ENCODE peak calls at places on chromosomes 2 and 18, in four cellular contexts. Q is neural progenitor cell; C is BJ; K is CD4-positive, alpha-beta memory T cell. W is an unnamed sample.

GRCh38 chr2:173982918-173983317 is 17.7 kb upstream of the SP3 start:
- DNase-seq in Q (no peak), C (no peak), K (no peak), W (no peak)

GRCh38 chr2:134206573-134206972 is 47.3 kb upstream of the MGAT5 start:
- DNase-seq in Q (no peak), K (no peak), C (no peak), W (no peak)

GRCh38 chr2:225937625-225938024 is 538.1 kb downstream of the NYAP2 start:
- DNase-seq in Q (peak; percentile 16), C (no peak), K (no peak), W (no peak)

GRCh38 chr2:20424300-20425290 is 22.3 kb upstream of the RHOB start:
- DNase-seq in C (peak; percentile 73), Q (no peak), K (no peak), W (no peak)

GRCh38 chr18:4878480-4878879 is 318.6 kb downstream of the AKAIN1 start:
- DNase-seq in K (no peak), C (no peak), Q (no peak), W (no peak)

GRCh38 chr2:62596061-62596658 is 90.2 kb upstream of the TMEM17 start:
- DNase-seq in K (no peak), Q (no peak), C (peak; percentile 96), W (no peak)

GRCh38 chr2:118112771-118113334 is 24.6 kb downstream of the INSIG2 start:
- DNase-seq in Q (no peak), K (no peak), C (peak; percentile 69), W (no peak)

GRCh38 chr2:108594982-108595464 is 60.8 kb downstream of the LIMS1 start:
- DNase-seq in K (no peak), C (peak; percentile 87), Q (no peak), W (no peak)

GRCh38 chr2:38533180-38533579 is 69.5 kb downstream of the HNRNPLL start:
- DNase-seq in C (no peak), K (no peak), Q (no peak), W (no peak)

DNA sequence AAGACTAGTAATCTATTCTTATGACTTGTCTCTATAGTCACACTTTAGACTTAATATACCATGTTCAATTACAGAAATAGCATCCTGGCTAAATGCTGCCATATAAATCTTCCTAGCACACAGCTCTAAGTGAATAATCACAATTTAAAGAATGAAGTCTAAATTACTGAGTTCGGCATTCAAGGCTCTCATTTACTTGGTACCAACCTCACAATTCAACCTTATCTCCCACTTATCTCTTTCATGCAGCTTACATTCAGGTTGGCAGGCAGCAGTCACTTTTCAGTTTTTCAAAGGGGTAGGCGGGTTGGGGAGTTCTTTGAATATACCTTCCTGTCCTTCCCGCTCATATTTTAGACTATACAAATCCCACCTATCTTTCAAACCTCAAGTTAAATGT is 1.5 kb downstream of the MMADHC start:
- DNase-seq in C (no peak), Q (no peak), K (no peak), W (no peak)
- H3K36me3 ChIP-seq in C (peaks cover 3% of the 10 kb centered on the region), Q (peaks cover 15% of the 10 kb centered on the region), K (peaks cover 9% of the 10 kb centered on the region), W (peaks cover 5% of the 10 kb centered on the region)

GRCh38 chr2:204023088-204023487 is 86.5 kb downstream of the ICOS start:
- DNase-seq in C (no peak), Q (no peak), K (peak; percentile 55), W (no peak)
- H3K36me3 ChIP-seq in C (no peaks in the 10 kb centered on the region), Q (no peaks in the 10 kb centered on the region), K (no peaks in the 10 kb centered on the region), W (no peaks in the 10 kb centered on the region)

DNA sequence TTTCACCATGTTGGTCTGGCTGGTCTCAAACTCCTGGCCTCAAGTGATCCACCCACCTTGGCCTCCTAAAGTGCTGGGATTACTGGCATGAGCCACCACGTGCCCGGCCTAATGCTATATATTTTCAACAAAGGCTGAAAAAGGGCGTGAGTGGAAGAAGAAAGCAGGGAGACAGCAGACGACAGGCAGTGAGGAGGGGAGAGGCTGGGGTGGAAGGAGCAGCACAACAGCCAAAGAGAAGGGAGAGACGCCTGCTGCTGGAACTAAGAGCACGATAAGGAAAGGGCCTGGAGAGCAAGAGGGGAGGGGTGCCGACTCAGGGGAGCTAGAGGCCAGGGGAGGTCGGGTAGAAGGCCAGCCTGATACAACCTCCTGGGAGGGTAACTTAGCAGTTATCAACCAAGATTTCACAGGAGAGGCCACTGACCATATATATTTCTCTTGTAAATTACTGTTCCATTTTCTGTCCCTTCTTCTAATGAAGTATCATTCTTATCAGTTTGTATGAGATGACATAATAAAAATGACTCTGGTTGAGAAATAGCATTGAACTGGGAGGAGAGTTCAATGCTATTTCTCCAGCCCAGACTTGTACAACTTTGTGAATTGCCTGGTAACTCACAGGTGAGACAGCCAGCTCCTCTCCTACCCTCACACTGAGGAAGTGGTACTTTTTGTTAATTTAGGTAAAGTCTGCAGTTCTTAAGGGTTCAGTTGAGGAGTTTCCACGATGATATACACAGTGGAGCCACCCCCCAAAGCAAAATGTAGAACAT is 5.8 kb upstream of the RNU4ATAC start:
- DNase-seq in Q (peak; percentile 22), C (no peak), K (no peak), W (no peak)
- H3K36me3 ChIP-seq in Q (no peaks in the 10 kb centered on the region), C (peaks cover 12% of the 10 kb centered on the region), K (peaks cover 18% of the 10 kb centered on the region), W (no peaks in the 10 kb centered on the region)

GRCh38 chr2:105378276-105378840 is 20.5 kb downstream of the FHL2 start:
- DNase-seq in K (no peak), C (no peak), Q (no peak), W (no peak)
- H3K36me3 ChIP-seq in K (no peaks in the 10 kb centered on the region), C (peaks cover 33% of the 10 kb centered on the region), Q (no peaks in the 10 kb centered on the region), W (no peaks in the 10 kb centered on the region)

GRCh38 chr2:69369802-69370201 is 17.2 kb downstream of the GFPT1 start:
- DNase-seq in K (no peak), Q (no peak), C (no peak), W (no peak)
- H3K36me3 ChIP-seq in K (peaks cover 29% of the 10 kb centered on the region), Q (peaks cover 17% of the 10 kb centered on the region), C (peaks cover 22% of the 10 kb centered on the region), W (peaks cover 39% of the 10 kb centered on the region)

DNA sequence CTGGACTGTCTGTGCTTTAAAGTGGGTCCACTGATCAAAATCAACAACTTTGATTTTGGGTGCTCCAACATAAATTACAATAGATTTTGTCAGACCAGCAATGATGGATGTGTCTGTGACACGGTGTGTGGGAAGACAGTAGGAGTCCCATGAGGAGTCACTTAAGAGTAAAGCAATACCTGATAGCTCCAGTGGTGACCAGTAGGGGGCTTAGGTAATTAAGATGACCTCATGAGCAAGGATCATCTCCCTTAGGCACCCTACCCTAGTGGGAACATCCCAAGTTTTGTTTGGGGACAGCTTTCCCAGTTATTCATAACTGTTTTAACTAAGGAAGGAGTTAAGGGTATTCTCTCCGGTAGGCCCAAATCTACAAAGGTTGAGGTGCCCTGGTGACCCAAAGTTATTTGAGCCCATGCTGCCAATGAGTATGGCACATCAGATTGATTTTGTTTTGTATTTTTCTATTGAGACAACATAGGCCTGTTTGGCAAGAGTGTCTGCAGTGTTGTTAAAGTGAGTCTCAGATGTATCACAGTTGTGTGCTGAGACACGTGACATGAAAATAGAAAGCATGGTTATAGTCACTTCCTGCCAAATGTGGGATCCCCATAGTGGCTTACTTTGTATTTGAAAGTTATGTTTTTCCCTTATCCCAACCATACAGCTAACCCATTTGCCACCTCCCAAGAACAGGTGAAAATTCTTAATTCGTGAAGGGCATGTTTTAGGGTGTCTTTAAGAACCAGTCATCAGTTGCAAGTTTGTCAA is 1337.6 kb upstream of the SLC39A10 start:
- DNase-seq in Q (peak; percentile 28), K (no peak), C (no peak), W (no peak)
- H3K36me3 ChIP-seq in Q (no peaks in the 10 kb centered on the region), K (no peaks in the 10 kb centered on the region), C (no peaks in the 10 kb centered on the region), W (no peaks in the 10 kb centered on the region)